ENCODE peak calls at places on chromosomes 2 and 18, in nine cellular contexts. E is HFF-Myc; P is RPMI8226; X is H54; Z is psoas muscle; I is mesothelial cell of epicardium; H is amygdala; Q is left colon; M is CD8-positive, alpha-beta memory T cell. K is an unnamed sample.
A peak's percentile ranks its signal among the peaks of the same experiment; 100 is the strongest.

GRCh38 chr18:23842305-23842704 is 153.1 kb downstream of the LAMA3 start:
- DNase-seq in X (no peak), E (no peak), M (no peak), Q (no peak), P (no peak), Z (no peak), I (no peak), H (no peak), K (no peak)

GRCh38 chr18:71673498-71673897 is 870.6 kb downstream of the CBLN2 start:
- DNase-seq in M (no peak), Z (no peak), H (no peak), X (no peak), P (no peak), I (no peak), Q (no peak), E (no peak), K (no peak)

GRCh38 chr18:24656571-24656971 is 196.1 kb downstream of the HRH4 start:
- DNase-seq in E (no peak), Z (no peak), Q (no peak), H (no peak), M (no peak), P (no peak), I (no peak), X (no peak), K (no peak)

GRCh38 chr2:49240608-49241007 is 86.3 kb upstream of the FSHR start:
- DNase-seq in I (no peak), X (peak; percentile 1), H (no peak), Q (no peak), E (no peak), P (no peak), M (no peak), Z (no peak), K (no peak)

GRCh38 chr18:13379930-13380665 is 161.5 kb downstream of the LDLRAD4 start:
- DNase-seq in H (no peak), P (no peak), I (no peak), Z (no peak), X (no peak), M (no peak), E (no peak), Q (no peak), K (no peak)

GRCh38 chr2:226578373-226578772 is 221.2 kb downstream of the IRS1 start:
- DNase-seq in Q (no peak), H (no peak), M (no peak), I (no peak), Z (no peak), E (no peak), X (no peak), P (no peak), K (no peak)

GRCh38 chr2:156580501-156580900 is 144.3 kb downstream of the GPD2 start:
- DNase-seq in E (no peak), H (no peak), X (no peak), P (no peak), Q (no peak), I (no peak), M (no peak), Z (no peak), K (no peak)

GRCh38 chr2:179771791-179772190 is 89.6 kb downstream of the ZNF385B start:
- DNase-seq in E (no peak), I (no peak), M (no peak), H (no peak), Q (no peak), Z (no peak), P (no peak), X (no peak), K (no peak)